ENCODE peak calls at places on chromosomes 4 and X, in five cellular contexts. H, Y, W, L and D are unnamed samples.

GRCh38 chr4:118058955-118059354 is 24.7 kb downstream of the NDST3 start:
- DNase-seq in H (no peak), Y (no peak), W (no peak), L (no peak), D (no peak)

GRCh38 chrX:74500555-74500954 is 79.3 kb downstream of the SLC16A2 start:
- DNase-seq in H (no peak), Y (no peak), W (no peak), L (no peak), D (no peak)

GRCh38 chr4:53571936-53572580 is 19.2 kb downstream of the LNX1 start:
- DNase-seq in H (no peak), Y (no peak), W (no peak), L (no peak), D (no peak)

GRCh38 chr4:80006935-80007744 is 65.9 kb downstream of the ANTXR2 start:
- DNase-seq in H (no peak), Y (no peak), W (no peak), L (no peak), D (no peak)

GRCh38 chrX:13605611-13606010 is 36.2 kb downstream of the EGFL6 start:
- DNase-seq in H (no peak), Y (no peak), W (no peak), L (no peak), D (no peak)

GRCh38 chr4:158915683-158916241 is 146.9 kb downstream of the FNIP2 start:
- DNase-seq in H (no peak), Y (no peak), W (no peak), L (no peak), D (peak)

GRCh38 chr4:38078590-38079381 is 118.6 kb downstream of the PTTG2 start:
- DNase-seq in H (no peak), Y (peak), W (no peak), L (no peak), D (no peak)

GRCh38 chrX:66731398-66731797 is 92.5 kb upstream of the EDA2R start:
- DNase-seq in H (no peak), Y (peak), W (peak), L (no peak), D (peak)

GRCh38 chrX:3527166-3527565 is 180.7 kb upstream of the MXRA5 start:
- DNase-seq in H (no peak), Y (no peak), W (no peak), L (no peak), D (no peak)

GRCh38 chr4:187128226-187128625 is 404.6 kb upstream of the FAT1 start:
- DNase-seq in H (no peak), Y (peak), W (peak), L (no peak), D (peak)

GRCh38 chr4:41360911-41361830 is 104.4 kb downstream of the UCHL1 start:
- DNase-seq in H (no peak), Y (peak), W (peak), L (peak), D (peak)

GRCh38 chr4:110675406-110675805 is 52.5 kb upstream of the PITX2 start:
- DNase-seq in H (no peak), Y (no peak), W (no peak), L (no peak), D (no peak)

GRCh38 chr4:159307929-159308328 is 205.1 kb downstream of the RAPGEF2 start:
- DNase-seq in H (no peak), Y (no peak), W (no peak), L (no peak), D (no peak)

GRCh38 chr4:142961866-142962265 is 115.8 kb upstream of the INPP4B start:
- DNase-seq in H (no peak), Y (no peak), W (no peak), L (no peak), D (no peak)

GRCh38 chr4:107253090-107253489 is 217.0 kb upstream of the DKK2 start:
- DNase-seq in H (no peak), Y (no peak), W (no peak), L (no peak), D (no peak)

GRCh38 chr4:88320174-88320779 is 35.9 kb upstream of the PPM1K start:
- DNase-seq in H (no peak), Y (no peak), W (no peak), L (no peak), D (peak)